ENCODE peak calls at places on chromosomes 13 and 19, in ten cellular contexts. One of them, this sample, is unnamed.

GRCh38 chr13:49995535-49996165 is 1.2 kb upstream of the TRIM13 start:
- DNase-seq in body of pancreas: no peak
- DNase-seq in IMR-90: no peak
- DNase-seq in lower leg skin: no peak
- DNase-seq in A549: no peak
- DNase-seq in Peyer's patch: peak
- DNase-seq in sigmoid colon: no peak
- DNase-seq in upper lobe of left lung: no peak
- DNase-seq in suprapubic skin: no peak
- DNase-seq in heart left ventricle: no peak
- DNase-seq in this sample: no peak

GRCh38 chr13:38042771-38043170 is 173.2 kb upstream of the TRPC4 start:
- DNase-seq in body of pancreas: no peak
- DNase-seq in IMR-90: peak
- DNase-seq in lower leg skin: no peak
- DNase-seq in A549: no peak
- DNase-seq in Peyer's patch: no peak
- DNase-seq in sigmoid colon: no peak
- DNase-seq in upper lobe of left lung: no peak
- DNase-seq in suprapubic skin: no peak
- DNase-seq in heart left ventricle: no peak
- DNase-seq in this sample: no peak

GRCh38 chr13:44578064-44578394 is 1.9 kb upstream of the TSC22D1 start:
- DNase-seq in body of pancreas: no peak
- DNase-seq in IMR-90: no peak
- DNase-seq in lower leg skin: no peak
- DNase-seq in A549: peak
- DNase-seq in Peyer's patch: peak
- DNase-seq in sigmoid colon: no peak
- DNase-seq in upper lobe of left lung: no peak
- DNase-seq in suprapubic skin: no peak
- DNase-seq in heart left ventricle: no peak
- DNase-seq in this sample: no peak

GRCh38 chr13:91346848-91347211 is 657 bp upstream of the MIR17HG start:
- DNase-seq in body of pancreas: peak
- DNase-seq in IMR-90: no peak
- DNase-seq in lower leg skin: no peak
- DNase-seq in A549: no peak
- DNase-seq in Peyer's patch: peak
- DNase-seq in sigmoid colon: no peak
- DNase-seq in upper lobe of left lung: no peak
- DNase-seq in suprapubic skin: no peak
- DNase-seq in heart left ventricle: no peak
- DNase-seq in this sample: no peak

GRCh38 chr19:1262687-1263123 is 6.4 kb upstream of the CIRBP start:
- DNase-seq in body of pancreas: no peak
- DNase-seq in IMR-90: no peak
- DNase-seq in lower leg skin: no peak
- DNase-seq in A549: no peak
- DNase-seq in Peyer's patch: no peak
- DNase-seq in sigmoid colon: no peak
- DNase-seq in upper lobe of left lung: peak
- DNase-seq in suprapubic skin: no peak
- DNase-seq in heart left ventricle: no peak
- DNase-seq in this sample: no peak

GRCh38 chr13:111216166-111216960 is 101.3 kb downstream of the ARHGEF7 start:
- DNase-seq in body of pancreas: peak
- DNase-seq in IMR-90: peak
- DNase-seq in lower leg skin: no peak
- DNase-seq in A549: peak
- DNase-seq in Peyer's patch: peak
- DNase-seq in sigmoid colon: no peak
- DNase-seq in upper lobe of left lung: peak
- DNase-seq in suprapubic skin: no peak
- DNase-seq in heart left ventricle: no peak
- DNase-seq in this sample: peak

GRCh38 chr19:7679017-7679720 is 1.5 kb upstream of the TRAPPC5 start:
- DNase-seq in body of pancreas: no peak
- DNase-seq in IMR-90: no peak
- DNase-seq in lower leg skin: no peak
- DNase-seq in A549: no peak
- DNase-seq in Peyer's patch: peak
- DNase-seq in sigmoid colon: no peak
- DNase-seq in upper lobe of left lung: peak
- DNase-seq in suprapubic skin: no peak
- DNase-seq in heart left ventricle: no peak
- DNase-seq in this sample: no peak

GRCh38 chr19:4267101-4267900 is 11.8 kb upstream of the SHD start:
- DNase-seq in body of pancreas: peak
- DNase-seq in IMR-90: peak
- DNase-seq in lower leg skin: peak
- DNase-seq in A549: peak
- DNase-seq in Peyer's patch: peak
- DNase-seq in sigmoid colon: no peak
- DNase-seq in upper lobe of left lung: peak
- DNase-seq in suprapubic skin: no peak
- DNase-seq in heart left ventricle: no peak
- DNase-seq in this sample: peak

GRCh38 chr13:104779311-104779710 is 1713.1 kb upstream of the SLC10A2 start:
- DNase-seq in body of pancreas: no peak
- DNase-seq in IMR-90: peak
- DNase-seq in lower leg skin: no peak
- DNase-seq in A549: no peak
- DNase-seq in Peyer's patch: no peak
- DNase-seq in sigmoid colon: no peak
- DNase-seq in upper lobe of left lung: no peak
- DNase-seq in suprapubic skin: no peak
- DNase-seq in heart left ventricle: no peak
- DNase-seq in this sample: no peak

GRCh38 chr13:64234255-64234654 is 2818.6 kb upstream of the PCDH20 start:
- DNase-seq in body of pancreas: no peak
- DNase-seq in IMR-90: peak
- DNase-seq in lower leg skin: no peak
- DNase-seq in A549: no peak
- DNase-seq in Peyer's patch: no peak
- DNase-seq in sigmoid colon: no peak
- DNase-seq in upper lobe of left lung: no peak
- DNase-seq in suprapubic skin: no peak
- DNase-seq in heart left ventricle: no peak
- DNase-seq in this sample: no peak

GRCh38 chr19:39845172-39845571 is 1.0 kb downstream of the FBL start:
- DNase-seq in body of pancreas: no peak
- DNase-seq in IMR-90: no peak
- DNase-seq in lower leg skin: no peak
- DNase-seq in A549: no peak
- DNase-seq in Peyer's patch: no peak
- DNase-seq in sigmoid colon: no peak
- DNase-seq in upper lobe of left lung: no peak
- DNase-seq in suprapubic skin: no peak
- DNase-seq in heart left ventricle: no peak
- DNase-seq in this sample: no peak

GRCh38 chr13:26442541-26442940 is 114.9 kb upstream of the WASF3 start:
- DNase-seq in body of pancreas: no peak
- DNase-seq in IMR-90: peak
- DNase-seq in lower leg skin: no peak
- DNase-seq in A549: no peak
- DNase-seq in Peyer's patch: no peak
- DNase-seq in sigmoid colon: no peak
- DNase-seq in upper lobe of left lung: no peak
- DNase-seq in suprapubic skin: no peak
- DNase-seq in heart left ventricle: no peak
- DNase-seq in this sample: no peak

GRCh38 chr13:51333421-51333820 is 6.1 kb upstream of the SERPINE3 start:
- DNase-seq in body of pancreas: no peak
- DNase-seq in IMR-90: no peak
- DNase-seq in lower leg skin: no peak
- DNase-seq in A549: no peak
- DNase-seq in Peyer's patch: no peak
- DNase-seq in sigmoid colon: no peak
- DNase-seq in upper lobe of left lung: no peak
- DNase-seq in suprapubic skin: no peak
- DNase-seq in heart left ventricle: no peak
- DNase-seq in this sample: no peak

GRCh38 chr13:105139380-105140285 is 1395.8 kb downstream of the EFNB2 start:
- DNase-seq in body of pancreas: peak
- DNase-seq in IMR-90: peak
- DNase-seq in lower leg skin: peak
- DNase-seq in A549: peak
- DNase-seq in Peyer's patch: peak
- DNase-seq in sigmoid colon: peak
- DNase-seq in upper lobe of left lung: no peak
- DNase-seq in suprapubic skin: peak
- DNase-seq in heart left ventricle: peak
- DNase-seq in this sample: peak

GRCh38 chr13:93368705-93369104 is 142.1 kb downstream of the GPC6 start:
- DNase-seq in body of pancreas: no peak
- DNase-seq in IMR-90: no peak
- DNase-seq in lower leg skin: no peak
- DNase-seq in A549: no peak
- DNase-seq in Peyer's patch: no peak
- DNase-seq in sigmoid colon: no peak
- DNase-seq in upper lobe of left lung: no peak
- DNase-seq in suprapubic skin: no peak
- DNase-seq in heart left ventricle: no peak
- DNase-seq in this sample: no peak

GRCh38 chr19:58326914-58327726 is at the start of gene ZSCAN22:
- DNase-seq in body of pancreas: peak
- DNase-seq in IMR-90: peak
- DNase-seq in lower leg skin: peak
- DNase-seq in A549: peak
- DNase-seq in Peyer's patch: peak
- DNase-seq in sigmoid colon: peak
- DNase-seq in upper lobe of left lung: peak
- DNase-seq in suprapubic skin: peak
- DNase-seq in heart left ventricle: peak
- DNase-seq in this sample: peak
- TF ChIP-seq POLR2A in body of pancreas: no peak
- TF ChIP-seq POLR2A in IMR-90: peak
- TF ChIP-seq POLR2A in lower leg skin: no peak
- TF ChIP-seq POLR2A in A549: peak
- TF ChIP-seq POLR2A in Peyer's patch: peak
- TF ChIP-seq POLR2A in sigmoid colon: peak
- TF ChIP-seq POLR2A in upper lobe of left lung: peak
- TF ChIP-seq POLR2A in suprapubic skin: no peak
- TF ChIP-seq POLR2A in heart left ventricle: peak
- TF ChIP-seq POLR2A in this sample: peak

DNA sequence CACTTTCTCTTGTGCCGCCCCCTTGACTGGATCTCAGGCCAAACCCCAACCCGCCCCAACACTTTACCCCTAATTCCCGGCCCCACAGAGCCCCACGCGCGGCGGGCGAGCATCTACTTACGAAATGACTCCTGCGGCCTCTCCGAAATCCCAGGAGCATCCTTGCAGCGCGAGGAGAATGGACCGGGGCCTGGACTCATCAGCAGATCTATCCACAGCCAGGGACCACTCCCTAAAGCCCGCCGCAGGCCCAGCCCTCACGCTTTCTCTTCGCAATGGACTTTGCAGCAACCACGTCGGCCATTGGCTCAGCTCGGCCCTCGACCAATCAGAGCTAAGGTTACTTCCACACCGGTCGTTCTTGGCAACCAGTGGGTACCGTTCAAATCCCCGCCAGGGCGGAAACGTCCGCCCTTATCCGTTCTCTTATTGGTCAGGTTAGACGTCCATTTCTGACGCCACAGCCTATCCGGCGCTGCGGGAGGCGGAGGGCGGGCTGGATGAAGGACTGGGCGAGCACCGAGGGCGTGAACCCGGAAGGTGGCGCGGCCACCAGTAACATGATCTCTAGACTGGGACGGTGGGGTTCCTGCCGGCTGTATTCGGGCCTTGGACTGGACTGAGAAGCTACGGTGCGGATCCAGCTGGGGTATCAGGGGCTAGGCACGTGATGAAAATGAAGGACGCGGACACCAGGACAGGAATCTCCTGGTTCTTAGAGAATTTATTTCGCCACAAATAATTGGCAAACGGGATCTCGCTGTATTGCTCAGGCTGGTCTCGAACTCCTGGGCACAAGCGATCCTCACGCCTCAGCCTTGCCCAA is at the start of the genes CEP89 and FAAP24:
- DNase-seq in body of pancreas: peak
- DNase-seq in IMR-90: peak
- DNase-seq in lower leg skin: peak
- DNase-seq in A549: peak
- DNase-seq in Peyer's patch: peak
- DNase-seq in sigmoid colon: peak
- DNase-seq in upper lobe of left lung: peak
- DNase-seq in suprapubic skin: peak
- DNase-seq in heart left ventricle: peak
- DNase-seq in this sample: peak
- TF ChIP-seq POLR2A in body of pancreas: no peak
- TF ChIP-seq POLR2A in IMR-90: peak
- TF ChIP-seq POLR2A in lower leg skin: no peak
- TF ChIP-seq POLR2A in A549: peak
- TF ChIP-seq POLR2A in Peyer's patch: peak
- TF ChIP-seq POLR2A in sigmoid colon: no peak
- TF ChIP-seq POLR2A in upper lobe of left lung: peak
- TF ChIP-seq POLR2A in suprapubic skin: no peak
- TF ChIP-seq POLR2A in heart left ventricle: peak
- TF ChIP-seq POLR2A in this sample: peak

DNA sequence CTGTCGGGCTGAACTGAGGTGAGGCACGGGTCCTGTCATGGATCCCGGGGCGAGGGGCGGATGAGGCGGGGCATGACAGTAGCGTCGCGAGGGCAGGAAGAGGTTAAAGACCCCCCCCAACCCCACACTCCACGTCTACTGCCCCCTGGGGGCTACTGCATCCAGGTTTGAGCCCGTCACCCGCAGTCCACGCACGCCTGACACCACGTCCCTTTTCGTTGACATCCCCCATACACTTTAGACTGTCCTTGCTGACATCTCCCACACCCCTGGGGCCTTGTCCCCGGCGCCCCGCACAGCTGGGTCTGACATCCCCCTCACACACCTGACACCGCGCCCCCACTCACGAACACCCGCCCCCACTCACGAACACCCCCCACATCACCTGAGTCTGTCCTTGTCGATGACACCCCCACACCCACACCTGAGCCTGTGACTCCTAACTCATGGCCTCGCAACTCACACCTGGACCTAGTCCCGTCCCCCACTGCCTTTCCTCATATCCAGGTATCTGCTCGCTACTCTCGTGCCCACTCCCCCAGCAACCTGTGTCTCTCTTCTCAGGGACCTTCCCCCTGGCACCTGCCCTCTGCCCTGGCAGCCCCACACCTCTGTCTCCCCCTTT is 416 bp downstream of the SLC25A42 start:
- DNase-seq in body of pancreas: no peak
- DNase-seq in IMR-90: no peak
- DNase-seq in lower leg skin: peak
- DNase-seq in A549: peak
- DNase-seq in Peyer's patch: no peak
- DNase-seq in sigmoid colon: no peak
- DNase-seq in upper lobe of left lung: no peak
- DNase-seq in suprapubic skin: no peak
- DNase-seq in heart left ventricle: peak
- DNase-seq in this sample: no peak
- TF ChIP-seq POLR2A in body of pancreas: no peak
- TF ChIP-seq POLR2A in IMR-90: no peak
- TF ChIP-seq POLR2A in lower leg skin: no peak
- TF ChIP-seq POLR2A in A549: peak
- TF ChIP-seq POLR2A in Peyer's patch: no peak
- TF ChIP-seq POLR2A in sigmoid colon: no peak
- TF ChIP-seq POLR2A in upper lobe of left lung: no peak
- TF ChIP-seq POLR2A in suprapubic skin: no peak
- TF ChIP-seq POLR2A in heart left ventricle: no peak
- TF ChIP-seq POLR2A in this sample: no peak

GRCh38 chr19:48624791-48625723 is 5.8 kb downstream of the SPHK2 start:
- DNase-seq in body of pancreas: no peak
- DNase-seq in IMR-90: no peak
- DNase-seq in lower leg skin: no peak
- DNase-seq in A549: no peak
- DNase-seq in Peyer's patch: no peak
- DNase-seq in sigmoid colon: peak
- DNase-seq in upper lobe of left lung: no peak
- DNase-seq in suprapubic skin: no peak
- DNase-seq in heart left ventricle: no peak
- DNase-seq in this sample: no peak
- TF ChIP-seq POLR2A in body of pancreas: no peak
- TF ChIP-seq POLR2A in IMR-90: no peak
- TF ChIP-seq POLR2A in lower leg skin: no peak
- TF ChIP-seq POLR2A in A549: no peak
- TF ChIP-seq POLR2A in Peyer's patch: peak
- TF ChIP-seq POLR2A in sigmoid colon: no peak
- TF ChIP-seq POLR2A in upper lobe of left lung: no peak
- TF ChIP-seq POLR2A in suprapubic skin: no peak
- TF ChIP-seq POLR2A in heart left ventricle: no peak
- TF ChIP-seq POLR2A in this sample: no peak

This sample was measured in H54.